ENCODE peak calls at places on chromosomes 2 and 18, in five cellular contexts. O, F, T, I and L are unnamed samples. For H3K4me1, the result is how much of the 10 kb centered on the place peaks cover.

GRCh38 chr2:120469486-120469885 is 123.5 kb downstream of the INHBB start:
- DNase-seq in F (peak), T (no peak), O (no peak), I (no peak), L (peak)

GRCh38 chr2:114724513-114724912 is 282.1 kb downstream of the DPP10 start:
- DNase-seq in O (no peak), T (no peak), F (no peak), I (no peak), L (no peak)

GRCh38 chr2:189281151-189281550 is 101.6 kb upstream of the COL5A2 start:
- DNase-seq in O (no peak), T (no peak), I (no peak), F (no peak), L (no peak)

GRCh38 chr2:113263546-113263945 is 15.2 kb downstream of the PAX8 start:
- DNase-seq in T (no peak), I (no peak), F (no peak), O (no peak), L (no peak)

GRCh38 chr2:202339052-202339870 is 36.9 kb upstream of the BMPR2 start:
- DNase-seq in T (no peak), F (peak), O (peak), I (no peak), L (no peak)

GRCh38 chr2:242041816-242042215 is 172.3 kb downstream of the RTP5 start:
- DNase-seq in O (no peak), I (no peak), F (no peak), T (no peak), L (no peak)

GRCh38 chr2:74536166-74536950 is 6.6 kb downstream of the HTRA2 start:
- DNase-seq in F (no peak), T (no peak), I (no peak), O (no peak), L (peak)

GRCh38 chr2:168118733-168119518 is 128.5 kb downstream of the STK39 start:
- DNase-seq in T (no peak), O (peak), F (peak), I (peak), L (no peak)

GRCh38 chr2:57878573-57878910 is 168.1 kb upstream of the VRK2 start:
- DNase-seq in O (no peak), T (no peak), F (no peak), I (no peak), L (no peak)

GRCh38 chr2:221965806-221966205 is 333.0 kb downstream of the PAX3 start:
- DNase-seq in I (no peak), T (no peak), F (no peak), O (no peak), L (no peak)

GRCh38 chr2:218347172-218347571 is 9.5 kb upstream of the CATIP start:
- DNase-seq in T (no peak), F (no peak), I (no peak), O (no peak), L (no peak)

GRCh38 chr2:48508461-48509124 is 21.4 kb upstream of the STON1 start:
- DNase-seq in O (no peak), I (peak), F (peak), T (no peak), L (no peak)
- H3K27ac ChIP-seq in O (no peak), I (no peak), F (peak), T (peak), L (peak)

DNA sequence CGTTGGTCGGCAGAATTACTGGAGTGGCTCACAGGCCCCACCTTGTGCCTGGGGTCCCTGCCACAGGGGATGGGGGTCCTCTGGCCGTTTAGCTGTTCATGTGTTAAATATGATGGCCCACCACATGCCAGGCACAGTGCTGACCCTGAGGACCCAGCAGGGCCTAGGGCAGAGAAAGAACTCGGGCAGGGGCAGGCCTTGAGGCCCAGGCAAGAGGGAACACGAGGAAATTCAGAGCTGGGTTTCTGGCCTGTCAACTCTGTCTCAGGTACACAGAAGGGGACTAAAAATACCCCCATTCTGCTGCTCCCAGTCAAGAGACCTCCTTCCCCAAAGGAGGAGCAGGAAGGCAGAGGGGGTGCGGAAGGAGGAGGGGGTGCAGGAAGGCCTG is 66.2 kb downstream of the DNMT3A start:
- DNase-seq in I (no peak), O (no peak), T (no peak), F (no peak), L (no peak)
- H3K4me1 ChIP-seq in I (under half), O (under half), T (half or more), F (under half), L (half or more)

GRCh38 chr18:24494586-24494985 is 34.1 kb downstream of the HRH4 start:
- DNase-seq in T (no peak), O (no peak), I (no peak), F (no peak), L (no peak)

GRCh38 chr18:24490545-24490944 is 30.1 kb downstream of the HRH4 start:
- DNase-seq in I (no peak), F (peak), T (no peak), O (no peak), L (no peak)

GRCh38 chr18:24492445-24492844 is 32.0 kb downstream of the HRH4 start:
- DNase-seq in O (no peak), F (no peak), T (no peak), I (no peak), L (no peak)

GRCh38 chr18:24488824-24489493 is 28.5 kb downstream of the HRH4 start:
- DNase-seq in T (no peak), F (peak), O (peak), I (peak), L (no peak)

GRCh38 chr18:24491882-24492281 is 31.4 kb downstream of the HRH4 start:
- DNase-seq in F (no peak), T (peak), I (no peak), O (no peak), L (no peak)
- H3K4me3 ChIP-seq in F (no peak), T (no peak), I (no peak), O (no peak), L (no peak)

GRCh38 chr2:67260348-67261277 is 136.5 kb upstream of the ETAA1 start:
- DNase-seq in T (no peak), O (no peak), I (no peak), F (peak), L (no peak)
- H3K27ac ChIP-seq in T (no peak), O (no peak), I (no peak), F (peak), L (peak)

DNA sequence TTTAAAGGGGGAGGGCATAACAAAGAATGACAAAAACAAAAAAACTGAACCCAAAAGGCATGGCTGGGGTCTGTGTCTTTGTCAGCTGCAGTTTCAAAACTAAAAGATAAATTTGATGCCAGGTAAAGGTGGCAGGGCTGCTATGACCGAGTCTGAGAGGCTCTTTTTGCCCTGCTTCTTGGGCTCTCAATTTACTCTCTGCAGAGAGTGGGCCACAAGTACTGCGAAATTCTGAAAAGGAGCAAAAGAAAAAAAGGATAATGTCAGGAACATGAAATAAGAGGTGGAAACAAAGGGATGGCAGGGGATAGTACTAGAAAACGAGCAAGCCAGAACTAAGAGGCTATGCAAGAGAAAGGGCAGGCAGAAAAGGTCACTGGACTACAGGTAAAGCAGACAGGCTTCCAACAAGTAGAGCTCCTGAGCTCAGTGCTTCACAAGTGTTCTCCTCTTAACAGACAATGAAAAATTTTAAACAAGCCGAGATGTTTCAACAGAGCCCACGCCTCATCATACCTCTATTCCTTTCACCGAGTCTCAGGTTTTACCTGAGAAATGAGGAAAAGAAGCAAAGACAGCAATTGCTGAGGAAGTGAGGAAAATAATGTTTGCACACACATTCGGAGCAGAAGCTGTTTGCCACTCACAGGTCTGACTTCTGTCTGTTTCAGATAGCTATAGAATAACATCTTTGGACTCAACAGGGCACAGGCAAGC is 7.3 kb downstream of the IRS1 start:
- DNase-seq in I (no peak), T (no peak), F (peak), O (no peak), L (no peak)
- H3K4me1 ChIP-seq in I (under half), T (under half), F (half or more), O (half or more), L (under half)